ENCODE peak calls at places on chromosomes 16 and 17, in seven cellular contexts. N is mesendoderm, T is IMR-90, O is H9, R is mesenchymal stem cell, F is trophoblast cell, L is H1. Q is an unnamed sample. For H3K4me1, the result is how much of the 10 kb centered on the place peaks cover.

GRCh38 chr17:75468779-75469373 is 12.4 kb downstream of the TMEM94 start:
- DNase-seq in N (no peak), T (no peak), O (no peak), R (no peak), F (peak), L (no peak), Q (no peak)

GRCh38 chr17:31573861-31574260 is 182.4 kb downstream of the RAB11FIP4 start:
- DNase-seq in N (no peak), T (no peak), O (no peak), R (no peak), F (peak), L (no peak), Q (no peak)

GRCh38 chr17:63697341-63698286 is 2.3 kb downstream of the LIMD2 start:
- DNase-seq in N (peak), T (no peak), O (peak), R (peak), F (no peak), L (peak), Q (no peak)

GRCh38 chr17:83057397-83057761 is 22.0 kb upstream of the METRNL start:
- DNase-seq in N (no peak), T (no peak), O (peak), R (no peak), F (no peak), L (no peak), Q (no peak)

GRCh38 chr16:85781685-85782370 is 17.5 kb downstream of the EMC8 start:
- DNase-seq in N (no peak), T (peak), O (no peak), R (no peak), F (no peak), L (no peak), Q (no peak)

GRCh38 chr17:34314279-34314678 is 5.0 kb upstream of the CCL8 start:
- DNase-seq in N (no peak), T (peak), O (no peak), R (no peak), F (no peak), L (no peak), Q (no peak)

GRCh38 chr17:18860161-18860972 is 2.4 kb downstream of the PRPSAP2 start:
- DNase-seq in N (no peak), T (peak), O (no peak), R (peak), F (no peak), L (no peak), Q (no peak)

GRCh38 chr17:69954241-69954933 is 120.6 kb upstream of the KCNJ16 start:
- DNase-seq in N (no peak), T (peak), O (no peak), R (no peak), F (no peak), L (no peak), Q (no peak)

GRCh38 chr16:74740795-74741304 is 33.8 kb downstream of the FA2H start:
- DNase-seq in N (no peak), T (no peak), O (no peak), R (no peak), F (no peak), L (no peak), Q (no peak)

GRCh38 chr16:53737563-53737962 is 33.6 kb downstream of the FTO start:
- DNase-seq in N (no peak), T (no peak), O (no peak), R (no peak), F (no peak), L (no peak), Q (no peak)

GRCh38 chr16:88387177-88387576 is 4.4 kb downstream of the ZNF469 start:
- DNase-seq in N (no peak), T (peak), O (no peak), R (no peak), F (no peak), L (no peak), Q (no peak)

GRCh38 chr16:85865-86264 is 7.8 kb downstream of the MPG start:
- DNase-seq in N (no peak), T (no peak), O (no peak), R (no peak), F (no peak), L (no peak), Q (no peak)

GRCh38 chr16:86653289-86654006 is 75.1 kb downstream of the FOXL1 start:
- DNase-seq in N (no peak), T (peak), O (no peak), R (peak), F (no peak), L (no peak), Q (no peak)

GRCh38 chr16:67841816-67842508 is at the start of gene THAP11:
- DNase-seq in N (peak), T (peak), O (peak), R (peak), F (peak), L (peak), Q (peak)

GRCh38 chr16:78189121-78189520 is 89.7 kb downstream of the WWOX start:
- DNase-seq in N (no peak), T (no peak), O (no peak), R (no peak), F (no peak), L (peak), Q (no peak)

GRCh38 chr16:26911436-26911835 is 155.3 kb upstream of the C16orf82 start:
- DNase-seq in N (no peak), T (no peak), O (no peak), R (no peak), F (no peak), L (no peak), Q (no peak)

GRCh38 chr17:65559802-65560627 is 1.4 kb downstream of the AXIN2 start:
- DNase-seq in N (peak), T (no peak), O (peak), R (no peak), F (no peak), L (peak), Q (no peak)

GRCh38 chr17:81738801-81739393 is 26.8 kb downstream of the SLC25A10 start:
- DNase-seq in N (no peak), T (no peak), O (no peak), R (no peak), F (no peak), L (no peak), Q (no peak)

GRCh38 chr17:48051706-48052486 is 3.7 kb downstream of the NFE2L1 start:
- DNase-seq in N (no peak), T (peak), O (no peak), R (peak), F (peak), L (no peak), Q (no peak)

GRCh38 chr17:40532520-40533253 is 31.3 kb upstream of the TNS4 start:
- DNase-seq in N (no peak), T (peak), O (no peak), R (no peak), F (no peak), L (no peak), Q (no peak)

GRCh38 chr16:68088130-68088972 is 3.2 kb downstream of the NFATC3 start:
- DNase-seq in N (no peak), T (no peak), O (no peak), R (no peak), F (no peak), L (no peak), Q (no peak)

GRCh38 chr17:18258356-18259038 is at the start of gene FLII:
- DNase-seq in N (peak), T (peak), O (peak), R (peak), F (peak), L (peak), Q (peak)

GRCh38 chr16:1465567-1465915 is 9.3 kb downstream of the CLCN7 start:
- DNase-seq in N (no peak), T (no peak), O (no peak), R (no peak), F (no peak), L (peak), Q (no peak)

GRCh38 chr17:35529868-35530267 is 7.6 kb downstream of the SLFN12L start:
- DNase-seq in N (no peak), T (no peak), O (no peak), R (no peak), F (no peak), L (no peak), Q (no peak)

GRCh38 chr17:65297384-65297783 is 160.2 kb downstream of the RGS9 start:
- DNase-seq in N (peak), T (no peak), O (no peak), R (no peak), F (no peak), L (no peak), Q (no peak)

GRCh38 chr16:8893976-8894690 is 12.0 kb downstream of the LITAFD start:
- DNase-seq in N (no peak), T (no peak), O (no peak), R (no peak), F (no peak), L (no peak), Q (no peak)
- H3K4me1 ChIP-seq in N (under half), T (under half), O (under half), R (under half), F (under half), L (under half), Q (under half)

DNA sequence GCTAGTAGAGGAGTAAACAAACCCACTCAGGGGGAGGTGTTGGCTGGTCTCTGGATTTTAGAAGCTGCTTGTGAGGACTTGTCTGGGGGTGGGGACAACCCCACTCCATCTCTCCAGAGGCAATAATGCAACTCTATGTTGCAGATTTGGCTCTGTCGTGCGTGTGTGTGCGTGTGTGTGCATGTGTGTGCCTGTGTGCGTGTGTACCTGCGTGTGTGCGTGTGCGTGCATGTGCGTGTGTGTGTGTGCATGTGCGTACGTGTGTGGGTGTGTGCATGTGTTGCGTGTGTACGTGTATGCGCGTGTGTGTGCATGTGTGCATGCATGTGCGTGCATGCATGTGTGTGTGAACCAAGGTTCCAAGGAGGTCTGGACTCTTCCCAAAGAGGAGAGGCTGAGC is 120.4 kb upstream of the LHX1 start:
- DNase-seq in N (no peak), T (no peak), O (no peak), R (no peak), F (no peak), L (no peak), Q (no peak)
- H3K4ac ChIP-seq in N (no peak), T (no peak), O (no peak), R (no peak), F (no peak), L (peak), Q (peak)

DNA sequence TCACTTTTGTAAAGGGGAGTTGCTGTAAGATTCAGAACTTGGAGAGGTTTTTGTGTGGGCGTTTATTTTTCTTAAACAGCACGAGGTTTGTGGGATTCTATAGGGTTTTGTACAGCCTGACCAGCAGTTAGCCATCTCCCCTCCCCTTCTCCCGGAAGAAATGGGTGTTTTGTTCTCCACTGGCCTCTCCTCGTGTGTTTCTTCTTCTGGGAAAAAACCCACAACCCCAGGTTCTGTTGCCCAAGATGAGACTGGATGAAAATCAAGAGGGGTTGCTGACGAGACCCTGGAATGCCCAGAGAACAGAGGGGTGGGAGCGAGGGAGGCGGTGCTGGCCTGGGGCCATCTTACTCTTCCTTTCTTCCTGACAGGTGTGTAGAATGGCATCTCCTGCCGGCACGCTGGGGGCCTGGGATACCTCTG is 186.1 kb downstream of the MSI2 start:
- DNase-seq in N (no peak), T (peak), O (no peak), R (peak), F (no peak), L (no peak), Q (no peak)
- H3K4me1 ChIP-seq in N (under half), T (under half), O (under half), R (under half), F (half or more), L (under half), Q (half or more)

DNA sequence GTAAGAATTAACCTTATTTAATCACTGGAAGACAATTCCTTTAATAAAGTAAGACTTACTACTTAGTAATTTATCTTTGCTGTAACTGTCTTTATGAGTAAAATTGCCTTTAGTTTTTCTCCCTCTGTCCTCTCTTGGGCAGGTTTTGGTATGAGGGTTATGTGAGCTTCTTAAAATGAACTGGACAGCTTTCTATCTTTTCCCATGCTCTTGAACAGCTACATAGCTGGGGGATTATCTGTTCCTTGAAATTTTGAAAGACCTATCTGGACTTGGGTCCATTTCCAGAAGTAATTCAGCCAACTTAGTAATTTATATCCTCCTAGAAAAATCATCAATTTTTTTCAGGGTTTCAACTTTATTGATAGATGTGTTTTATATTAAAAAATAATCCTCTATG is 3.6 kb upstream of the MYH1 start:
- DNase-seq in N (no peak), T (no peak), O (no peak), R (no peak), F (no peak), L (no peak), Q (no peak)
- H3K4ac ChIP-seq in N (no peak), T (no peak), O (no peak), R (no peak), F (no peak), L (no peak), Q (no peak)